ENCODE peak calls at places on chromosome 18, in four cellular contexts. One of them, this sample, is unnamed.

GRCh38 chr18:21762181-21762772 is 21.7 kb downstream of the MIB1 start:
- DNase-seq in aorta: no peak
- DNase-seq in sigmoid colon: no peak
- DNase-seq in left ventricle myocardium inferior: no peak
- DNase-seq in this sample: no peak

GRCh38 chr18:9101730-9102390 is 639 bp upstream of the NDUFV2 start:
- DNase-seq in sigmoid colon: no peak
- DNase-seq in left ventricle myocardium inferior: no peak
- DNase-seq in aorta: no peak
- DNase-seq in this sample: no peak

GRCh38 chr18:78962098-78962497 is 17.5 kb upstream of the SALL3 start:
- DNase-seq in sigmoid colon: no peak
- DNase-seq in left ventricle myocardium inferior: no peak
- DNase-seq in aorta: no peak
- DNase-seq in this sample: no peak

GRCh38 chr18:11533942-11534496 is 75.4 kb upstream of the SLC35G4 start:
- DNase-seq in aorta: no peak
- DNase-seq in left ventricle myocardium inferior: no peak
- DNase-seq in sigmoid colon: no peak
- DNase-seq in this sample: no peak

GRCh38 chr18:64994370-64994769 is 756.4 kb upstream of the CDH7 start:
- DNase-seq in left ventricle myocardium inferior: no peak
- DNase-seq in sigmoid colon: no peak
- DNase-seq in aorta: no peak
- DNase-seq in this sample: no peak

GRCh38 chr18:47773931-47774330 is 156.5 kb downstream of the SMAD2 start:
- DNase-seq in sigmoid colon: no peak
- DNase-seq in aorta: no peak
- DNase-seq in left ventricle myocardium inferior: no peak
- DNase-seq in this sample: no peak

GRCh38 chr18:45083456-45083855 is 402.8 kb downstream of the SETBP1 start:
- DNase-seq in left ventricle myocardium inferior: no peak
- DNase-seq in sigmoid colon: no peak
- DNase-seq in aorta: no peak
- DNase-seq in this sample: no peak

GRCh38 chr18:56127322-56128099 is 510.9 kb downstream of the TXNL1 start:
- DNase-seq in sigmoid colon: no peak
- DNase-seq in left ventricle myocardium inferior: no peak
- DNase-seq in aorta: no peak
- DNase-seq in this sample: no peak

GRCh38 chr18:32749809-32750208 is 23.0 kb downstream of the KLHL14 start:
- DNase-seq in sigmoid colon: no peak
- DNase-seq in left ventricle myocardium inferior: no peak
- DNase-seq in aorta: no peak
- DNase-seq in this sample: no peak
- H3K27ac ChIP-seq in sigmoid colon: no peak overlapping the region
- H3K27ac ChIP-seq in left ventricle myocardium inferior: no peak overlapping the region
- H3K27ac ChIP-seq in aorta: no peak overlapping the region
- H3K27ac ChIP-seq in this sample: no peak overlapping the region

GRCh38 chr18:34729264-34729663 is 19.2 kb downstream of the DTNA start:
- DNase-seq in sigmoid colon: no peak
- DNase-seq in left ventricle myocardium inferior: no peak
- DNase-seq in aorta: no peak
- DNase-seq in this sample: no peak
- H3K27ac ChIP-seq in sigmoid colon: peak overlapping the region; percentile 58
- H3K27ac ChIP-seq in left ventricle myocardium inferior: peak overlapping the region; percentile 82
- H3K27ac ChIP-seq in aorta: peak overlapping the region; percentile 10
- H3K27ac ChIP-seq in this sample: peak overlapping the region; percentile 81

GRCh38 chr18:58051765-58052460 is 7.9 kb downstream of the NEDD4L start:
- DNase-seq in sigmoid colon: no peak
- DNase-seq in left ventricle myocardium inferior: no peak
- DNase-seq in aorta: no peak
- DNase-seq in this sample: no peak

GRCh38 chr18:58056159-58056558 is 12.1 kb downstream of the NEDD4L start:
- DNase-seq in sigmoid colon: no peak
- DNase-seq in left ventricle myocardium inferior: no peak
- DNase-seq in aorta: no peak
- DNase-seq in this sample: no peak

GRCh38 chr18:58052960-58053359 is 8.9 kb downstream of the NEDD4L start:
- DNase-seq in aorta: no peak
- DNase-seq in sigmoid colon: no peak
- DNase-seq in left ventricle myocardium inferior: no peak
- DNase-seq in this sample: no peak

GRCh38 chr18:58056847-58057246 is 12.8 kb downstream of the NEDD4L start:
- DNase-seq in aorta: no peak
- DNase-seq in left ventricle myocardium inferior: no peak
- DNase-seq in sigmoid colon: no peak
- DNase-seq in this sample: no peak

GRCh38 chr18:58054041-58054733 is 10.2 kb downstream of the NEDD4L start:
- DNase-seq in sigmoid colon: no peak
- DNase-seq in aorta: no peak
- DNase-seq in left ventricle myocardium inferior: no peak
- DNase-seq in this sample: no peak
- H3K27ac ChIP-seq in sigmoid colon: no peak overlapping the region
- H3K27ac ChIP-seq in aorta: no peak overlapping the region
- H3K27ac ChIP-seq in left ventricle myocardium inferior: no peak overlapping the region
- H3K27ac ChIP-seq in this sample: no peak overlapping the region

GRCh38 chr18:32018331-32019250 is at the start of gene RNF125:
- DNase-seq in left ventricle myocardium inferior: peak; percentile 82
- DNase-seq in aorta: peak; percentile 91
- DNase-seq in sigmoid colon: peak; percentile 78
- DNase-seq in this sample: peak; percentile 68
- H3K27ac ChIP-seq in left ventricle myocardium inferior: peak within 1 kb of the TSS; percentile 86
- H3K27ac ChIP-seq in aorta: no peak within 1 kb of the TSS
- H3K27ac ChIP-seq in sigmoid colon: peak within 1 kb of the TSS; percentile 73
- H3K27ac ChIP-seq in this sample: peak within 1 kb of the TSS; percentile 73

GRCh38 chr18:60069145-60069544 is 169.3 kb downstream of the PMAIP1 start:
- DNase-seq in left ventricle myocardium inferior: no peak
- DNase-seq in sigmoid colon: no peak
- DNase-seq in aorta: no peak
- DNase-seq in this sample: no peak
- H3K27ac ChIP-seq in left ventricle myocardium inferior: no peak overlapping the region
- H3K27ac ChIP-seq in sigmoid colon: no peak overlapping the region
- H3K27ac ChIP-seq in aorta: no peak overlapping the region
- H3K27ac ChIP-seq in this sample: no peak overlapping the region

GRCh38 chr18:14924226-14924625 is 176.3 kb downstream of the ANKRD30B start:
- DNase-seq in sigmoid colon: no peak
- DNase-seq in aorta: no peak
- DNase-seq in left ventricle myocardium inferior: no peak
- DNase-seq in this sample: no peak

GRCh38 chr18:14920976-14921375 is 173.0 kb downstream of the ANKRD30B start:
- DNase-seq in aorta: no peak
- DNase-seq in sigmoid colon: no peak
- DNase-seq in left ventricle myocardium inferior: no peak
- DNase-seq in this sample: peak; percentile 13

GRCh38 chr18:14921547-14921946 is 173.6 kb downstream of the ANKRD30B start:
- DNase-seq in left ventricle myocardium inferior: no peak
- DNase-seq in sigmoid colon: no peak
- DNase-seq in aorta: no peak
- DNase-seq in this sample: peak; percentile 11

GRCh38 chr18:14922965-14923565 is 175.1 kb downstream of the ANKRD30B start:
- DNase-seq in left ventricle myocardium inferior: no peak
- DNase-seq in aorta: no peak
- DNase-seq in sigmoid colon: no peak
- DNase-seq in this sample: peak; percentile 40

DNA sequence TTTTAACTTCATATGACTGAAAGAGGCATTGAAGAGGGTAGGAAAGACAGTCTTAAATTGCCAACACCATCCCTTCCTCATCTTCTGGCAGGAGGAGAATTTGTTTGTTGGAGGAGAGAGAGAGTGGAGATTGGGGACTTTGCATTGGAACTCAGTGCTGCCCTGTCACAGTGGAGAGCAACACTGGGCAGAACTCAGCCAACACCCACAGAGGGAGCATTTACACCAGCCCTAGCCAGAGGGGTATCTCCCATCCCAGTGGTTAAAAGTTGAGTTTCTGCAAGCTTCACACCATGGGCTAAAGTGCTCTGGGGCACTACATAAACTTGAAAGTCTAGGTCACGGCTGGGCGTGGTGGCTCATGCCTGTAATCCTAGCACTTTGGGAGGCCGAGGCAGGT is 174.1 kb downstream of the ANKRD30B start:
- DNase-seq in left ventricle myocardium inferior: no peak
- DNase-seq in aorta: no peak
- DNase-seq in sigmoid colon: no peak
- DNase-seq in this sample: no peak
- H3K27ac ChIP-seq in left ventricle myocardium inferior: no peak overlapping the region
- H3K27ac ChIP-seq in aorta: no peak overlapping the region
- H3K27ac ChIP-seq in sigmoid colon: no peak overlapping the region
- H3K27ac ChIP-seq in this sample: no peak overlapping the region

GRCh38 chr18:715626-716025 is 3.2 kb upstream of the ENOSF1 start:
- DNase-seq in sigmoid colon: no peak
- DNase-seq in aorta: no peak
- DNase-seq in left ventricle myocardium inferior: no peak
- DNase-seq in this sample: no peak
- H3K27ac ChIP-seq in sigmoid colon: no peak overlapping the region
- H3K27ac ChIP-seq in aorta: no peak overlapping the region
- H3K27ac ChIP-seq in left ventricle myocardium inferior: no peak overlapping the region
- H3K27ac ChIP-seq in this sample: no peak overlapping the region

DNA sequence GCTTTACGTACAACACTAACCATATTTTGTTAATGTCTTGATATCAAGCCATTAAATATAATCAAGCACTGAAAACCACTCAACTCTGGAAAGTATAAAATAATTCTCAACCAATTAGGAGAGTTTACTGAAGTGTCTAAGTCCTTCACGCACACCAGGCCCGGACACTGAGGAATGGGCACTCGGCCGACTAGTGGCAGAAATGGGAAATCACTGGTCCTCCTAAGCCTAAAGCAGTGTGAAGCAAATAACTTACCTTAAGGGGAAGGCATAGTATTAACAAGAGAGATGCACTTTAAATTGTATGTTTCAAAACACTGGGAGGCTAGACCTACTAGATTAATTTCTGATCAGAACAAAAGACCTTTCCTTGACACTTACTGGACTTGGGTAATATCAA is 45.7 kb downstream of the FAM210A start:
- DNase-seq in sigmoid colon: no peak
- DNase-seq in aorta: no peak
- DNase-seq in left ventricle myocardium inferior: peak; percentile 27
- DNase-seq in this sample: no peak
- H3K27ac ChIP-seq in sigmoid colon: no peak overlapping the region
- H3K27ac ChIP-seq in aorta: no peak overlapping the region
- H3K27ac ChIP-seq in left ventricle myocardium inferior: peak overlapping the region; percentile 79
- H3K27ac ChIP-seq in this sample: no peak overlapping the region

DNA sequence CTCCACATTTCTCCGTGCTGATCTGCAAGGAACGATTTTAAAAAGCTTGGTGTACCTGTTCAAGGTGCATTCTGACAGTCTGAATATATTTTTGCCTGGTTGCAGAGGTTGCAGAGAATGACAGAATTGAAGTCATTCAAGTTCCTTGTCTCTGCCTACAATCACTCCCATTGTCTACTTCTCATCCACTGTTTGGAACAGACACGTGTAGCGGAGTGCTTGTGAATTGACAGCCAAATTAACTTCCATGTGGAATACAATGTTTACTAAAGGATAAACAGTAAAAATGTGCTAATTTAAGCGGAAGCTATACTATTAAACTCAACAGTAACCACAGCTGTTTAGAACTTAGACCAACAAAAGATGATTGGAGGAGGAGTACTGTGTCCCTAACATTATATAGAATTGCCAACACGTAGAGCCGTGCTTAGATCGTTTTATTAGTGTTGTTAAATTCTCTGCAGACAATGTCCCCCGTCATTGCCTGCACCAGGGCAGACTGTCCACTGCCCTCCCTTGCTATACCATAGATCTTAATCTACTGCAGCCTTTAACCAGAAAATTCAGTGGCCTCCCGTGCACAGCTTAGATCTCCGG is 87.3 kb upstream of the ZCCHC2 start:
- DNase-seq in aorta: no peak
- DNase-seq in sigmoid colon: no peak
- DNase-seq in left ventricle myocardium inferior: no peak
- DNase-seq in this sample: peak; percentile 42
- H3K27ac ChIP-seq in aorta: no peak overlapping the region
- H3K27ac ChIP-seq in sigmoid colon: no peak overlapping the region
- H3K27ac ChIP-seq in left ventricle myocardium inferior: peak overlapping the region; percentile 90
- H3K27ac ChIP-seq in this sample: peak overlapping the region; percentile 82

DNA sequence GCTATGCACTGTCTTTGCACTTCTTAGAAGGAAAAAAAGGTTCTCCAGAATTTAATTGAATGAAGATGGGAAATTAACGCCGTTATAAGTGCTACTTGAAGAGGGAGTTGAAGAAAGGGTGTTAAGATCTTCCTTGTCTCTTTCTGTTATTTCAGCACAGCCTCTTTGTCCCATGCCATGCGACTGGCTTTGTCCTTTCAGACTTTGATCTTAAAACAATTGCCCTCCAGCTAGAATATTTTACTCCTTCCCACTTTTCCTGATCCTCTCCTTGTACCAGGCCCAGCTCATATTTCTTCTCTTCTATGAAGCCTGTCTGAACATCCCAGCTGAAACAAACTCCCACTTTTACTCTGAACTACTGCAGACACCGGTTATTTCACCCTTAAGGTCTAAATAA is 51.4 kb downstream of the RAB27B start:
- DNase-seq in aorta: no peak
- DNase-seq in left ventricle myocardium inferior: no peak
- DNase-seq in sigmoid colon: no peak
- DNase-seq in this sample: no peak
- H3K27ac ChIP-seq in aorta: no peak overlapping the region
- H3K27ac ChIP-seq in left ventricle myocardium inferior: no peak overlapping the region
- H3K27ac ChIP-seq in sigmoid colon: no peak overlapping the region
- H3K27ac ChIP-seq in this sample: no peak overlapping the region